ENCODE peak calls at places on chromosomes 1 and 21, in four cellular contexts. M, U, B and I are unnamed samples.

GRCh38 chr1:182634306-182635072 is 30.3 kb upstream of the RGS16 start:
- DNase-seq in M (no peak), B (no peak), U (no peak), I (peak; percentile 72)

GRCh38 chr1:179167955-179168354 is 61.5 kb downstream of the ABL2 start:
- DNase-seq in B (no peak), U (no peak), M (no peak), I (no peak)

GRCh38 chr1:51310871-51311613 is 19.3 kb downstream of the TTC39A start:
- DNase-seq in B (no peak), M (no peak), U (no peak), I (no peak)

GRCh38 chr1:156920233-156921052 is at the start of gene LRRC71:
- DNase-seq in M (peak; percentile 94), B (peak; percentile 94), U (peak; percentile 89), I (peak; percentile 91)

GRCh38 chr1:184418955-184419733 is 32.3 kb downstream of the C1orf21 start:
- DNase-seq in M (no peak), B (no peak), U (no peak), I (no peak)

GRCh38 chr1:247407180-247407616 is 8.8 kb upstream of the NLRP3 start:
- DNase-seq in M (no peak), B (no peak), U (no peak), I (no peak)

GRCh38 chr1:56434659-56435202 is 144.6 kb downstream of the PLPP3 start:
- DNase-seq in M (no peak), B (peak; percentile 30), U (no peak), I (no peak)

GRCh38 chr1:98323906-98324358 is 337.6 kb upstream of the SNX7 start:
- DNase-seq in U (peak; percentile 97), M (no peak), B (no peak), I (no peak)

GRCh38 chr21:42383331-42383730 is 12.5 kb downstream of the TMPRSS3 start:
- DNase-seq in M (no peak), U (no peak), B (no peak), I (peak; percentile 3)

GRCh38 chr1:45205910-45206721 is at the start of gene ZSWIM5:
- DNase-seq in U (peak; percentile 57), B (peak; percentile 67), M (peak; percentile 80), I (peak; percentile 77)

GRCh38 chr1:151574575-151575529 is 34.7 kb downstream of the TUFT1 start:
- DNase-seq in M (no peak), U (no peak), B (no peak), I (no peak)

GRCh38 chr1:48617227-48617626 is 145.2 kb upstream of the SPATA6 start:
- DNase-seq in B (no peak), U (no peak), M (no peak), I (no peak)

GRCh38 chr1:205172729-205173366 is 38.7 kb downstream of the DSTYK start:
- DNase-seq in B (no peak), M (no peak), U (peak; percentile 9), I (no peak)

GRCh38 chr1:100250264-100250663 is 630 bp upstream of the DBT start:
- DNase-seq in M (no peak), U (no peak), B (no peak), I (no peak)

GRCh38 chr1:78591971-78592370 is 28.3 kb upstream of the IFI44L start:
- DNase-seq in B (no peak), M (no peak), U (no peak), I (no peak)

GRCh38 chr21:42939581-42940413 is 14.4 kb upstream of the ERVH48-1 start:
- DNase-seq in M (no peak), B (peak; percentile 4), U (peak; percentile 90), I (no peak)

GRCh38 chr1:234111458-234112142 is 207.1 kb downstream of the SLC35F3 start:
- DNase-seq in M (no peak), B (peak; percentile 76), U (no peak), I (peak; percentile 72)

GRCh38 chr21:28439852-28440251 is 552.8 kb downstream of the LTN1 start:
- DNase-seq in M (no peak), U (no peak), B (no peak), I (no peak)

GRCh38 chr1:151612506-151613274 is 840 bp downstream of the SNX27 start:
- DNase-seq in M (peak; percentile 73), U (peak; percentile 34), B (peak; percentile 42), I (peak; percentile 70)

GRCh38 chr21:37684577-37684976 is 231.7 kb downstream of the KCNJ6 start:
- DNase-seq in M (no peak), B (no peak), U (no peak), I (no peak)

DNA sequence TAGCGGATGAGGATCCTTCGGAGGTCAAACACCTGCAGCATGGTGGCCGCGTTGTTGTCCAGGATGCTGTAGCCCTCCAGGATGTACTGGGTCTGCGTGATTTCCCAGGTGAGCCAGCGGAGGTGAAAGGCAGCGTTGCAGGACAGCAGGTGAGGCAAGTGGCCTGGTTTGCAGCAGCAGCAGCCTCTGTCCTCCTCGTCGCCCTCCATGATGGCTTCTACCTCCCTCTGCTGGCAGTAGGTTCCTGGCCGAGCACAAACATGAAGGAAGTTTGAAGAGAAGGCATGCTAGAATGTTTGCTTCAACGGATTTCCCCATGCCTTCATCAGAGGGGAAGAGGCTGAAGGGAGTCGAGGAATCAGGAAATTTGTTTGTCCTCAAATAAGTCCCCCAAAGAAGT is 74.7 kb downstream of the NTPCR start:
- DNase-seq in U (peak; percentile 52), M (no peak), B (peak; percentile 71), I (peak; percentile 60)
- TF ChIP-seq CTCF in U (peak; percentile 66), M (peak; percentile 71), B (peak; percentile 28), I (peak; percentile 44)

GRCh38 chr1:206975313-206975712 is 5.1 kb upstream of the FCAMR start:
- DNase-seq in M (no peak), B (no peak), U (no peak), I (no peak)

GRCh38 chr1:206978259-206978658 is 8.0 kb upstream of the FCAMR start:
- DNase-seq in M (no peak), U (no peak), B (no peak), I (no peak)

GRCh38 chr1:206974154-206974553 is 3.9 kb upstream of the FCAMR start:
- DNase-seq in B (no peak), U (no peak), M (no peak), I (no peak)

GRCh38 chr1:206982216-206982615 is 12.0 kb upstream of the FCAMR start:
- DNase-seq in U (peak; percentile 31), M (no peak), B (peak; percentile 59), I (peak; percentile 64)

GRCh38 chr1:206979379-206980043 is 9.3 kb upstream of the FCAMR start:
- DNase-seq in U (peak; percentile 9), B (no peak), M (no peak), I (no peak)
- TF ChIP-seq CTCF in U (peak; percentile 59), B (peak; percentile 19), M (peak; percentile 65), I (peak; percentile 21)

GRCh38 chr1:226406401-226406881 is 1.5 kb downstream of the PARP1 start:
- DNase-seq in M (no peak), U (no peak), B (no peak), I (no peak)
- TF ChIP-seq CTCF in M (no peak), U (no peak), B (no peak), I (no peak)

DNA sequence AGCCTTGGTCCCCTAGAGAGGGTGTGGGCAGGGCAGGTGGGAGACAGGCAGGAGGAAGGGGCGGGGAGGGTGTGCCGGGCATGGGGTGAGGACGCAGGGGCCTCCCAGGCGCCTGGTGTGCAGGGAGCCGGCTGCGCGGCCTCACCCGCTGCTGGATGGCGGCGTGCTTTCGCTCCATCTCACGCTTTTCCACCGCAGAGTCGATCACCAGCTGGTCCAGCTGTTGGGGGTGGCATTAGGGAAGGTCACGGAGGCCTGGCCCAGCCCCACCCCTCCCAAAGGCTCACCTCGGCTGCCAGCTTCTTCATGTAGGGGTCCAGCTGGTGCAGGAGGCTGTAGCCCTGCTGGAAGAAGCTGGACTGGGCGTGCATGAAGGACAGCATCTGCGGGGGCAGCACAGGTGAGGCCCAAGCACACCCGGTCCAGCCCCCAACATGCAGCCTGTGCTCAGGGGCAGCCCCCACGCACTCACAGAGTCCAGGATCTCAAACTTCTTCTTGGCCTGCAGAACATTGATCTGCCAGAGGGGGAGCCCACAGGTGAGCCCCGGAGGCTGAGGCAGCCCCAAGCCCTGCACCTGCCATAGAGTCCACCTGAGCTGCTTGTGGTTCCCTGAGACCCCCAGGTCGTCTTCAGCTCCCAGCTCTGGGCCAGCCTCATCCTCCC is 7.9 kb downstream of the ACAP3 start:
- DNase-seq in B (peak; percentile 66), M (no peak), U (no peak), I (peak; percentile 36)
- TF ChIP-seq CTCF in B (no peak), M (peak; percentile 57), U (peak; percentile 48), I (peak; percentile 73)

GRCh38 chr1:181015258-181015630 is 7.4 kb downstream of the STX6 start:
- DNase-seq in B (no peak), M (no peak), U (no peak), I (no peak)
- TF ChIP-seq CTCF in B (no peak), M (no peak), U (no peak), I (no peak)

DNA sequence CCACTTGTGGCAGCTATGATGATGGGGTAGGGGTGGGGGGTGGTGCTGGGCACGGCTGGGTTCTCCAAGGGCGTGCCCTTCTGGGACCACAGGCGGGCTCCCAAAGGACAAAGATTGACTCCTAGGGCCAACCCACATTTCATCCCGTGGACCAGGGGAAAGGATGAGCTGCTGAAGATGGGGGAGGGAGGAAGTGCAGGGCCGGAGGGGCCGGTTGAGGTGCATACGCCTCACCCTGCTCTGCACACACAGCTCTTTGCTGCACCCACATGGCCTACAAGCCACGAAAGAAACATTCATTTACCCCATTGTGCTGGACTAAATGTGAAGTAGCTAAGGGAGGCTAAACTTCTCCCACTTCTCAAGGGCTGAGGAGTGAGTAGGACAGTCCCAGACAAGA is 34.2 kb upstream of the GNPAT start:
- DNase-seq in B (no peak), U (no peak), M (no peak), I (no peak)
- TF ChIP-seq CTCF in B (no peak), U (no peak), M (no peak), I (no peak)

DNA sequence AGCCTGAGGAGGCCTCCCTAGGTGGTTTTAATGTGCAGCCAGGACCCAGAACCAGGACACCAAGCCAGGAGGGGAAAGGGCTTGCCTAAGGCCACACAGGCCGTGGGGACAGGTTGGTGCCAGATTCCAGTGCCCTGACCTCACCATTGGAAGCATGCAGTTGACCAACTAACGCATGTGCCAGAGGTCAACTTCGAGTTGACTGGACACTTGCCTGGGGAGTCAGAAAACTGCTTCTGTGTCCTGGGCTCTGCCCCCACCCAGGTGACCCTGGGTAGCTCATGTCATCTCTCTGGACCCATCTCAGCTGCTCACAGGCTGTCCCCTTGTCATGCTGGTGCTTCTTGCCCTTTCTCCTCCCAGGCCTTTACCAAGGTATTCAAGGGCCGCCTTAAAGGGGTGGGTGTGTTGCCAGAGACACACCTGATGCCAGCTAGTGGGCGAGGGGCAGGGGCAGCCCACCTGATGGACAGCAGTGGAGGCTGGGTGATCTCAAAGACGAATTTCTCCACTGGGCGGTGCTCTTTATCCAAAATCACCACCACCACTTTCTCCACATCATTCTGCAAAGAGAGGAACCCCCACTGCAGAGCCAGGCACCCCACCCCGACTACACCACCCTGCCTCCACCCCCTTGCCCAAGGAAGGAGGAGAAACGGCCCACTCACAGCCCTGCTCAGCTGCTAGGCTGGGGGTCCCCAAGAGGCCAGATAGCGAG is 4.4 kb downstream of the MAD2L2 start:
- DNase-seq in M (no peak), U (no peak), B (no peak), I (no peak)
- TF ChIP-seq CTCF in M (no peak), U (peak; percentile 33), B (no peak), I (no peak)